ENCODE peak calls at places on chromosome 15, in five cellular contexts. E, U, C, T and L are unnamed samples.

GRCh38 chr15:99452728-99453643 is 112.8 kb upstream of the MEF2A start:
- DNase-seq in E (no peak), U (peak), C (peak), T (no peak), L (no peak)

GRCh38 chr15:25795061-25795460 is 68.1 kb downstream of the ATP10A start:
- DNase-seq in E (no peak), U (no peak), C (no peak), T (no peak), L (no peak)

GRCh38 chr15:60592386-60593339 is 113.7 kb upstream of the ICE2 start:
- DNase-seq in E (peak), U (peak), C (peak), T (peak), L (peak)

GRCh38 chr15:63016234-63016633 is 26.3 kb upstream of the TPM1 start:
- DNase-seq in E (no peak), U (no peak), C (no peak), T (no peak), L (no peak)

GRCh38 chr15:90174140-90174891 is 26.8 kb upstream of the SEMA4B start:
- DNase-seq in E (no peak), U (no peak), C (peak), T (peak), L (no peak)

GRCh38 chr15:85002517-85002916 is 20.9 kb downstream of the PDE8A start:
- DNase-seq in E (no peak), U (no peak), C (no peak), T (no peak), L (no peak)

GRCh38 chr15:92687183-92687582 is 31.6 kb upstream of the FAM174B start:
- DNase-seq in E (no peak), U (no peak), C (no peak), T (peak), L (peak)

GRCh38 chr15:70451861-70452653 is 311.3 kb downstream of the UACA start:
- DNase-seq in E (no peak), U (no peak), C (no peak), T (no peak), L (no peak)

GRCh38 chr15:74995779-74996765 is 709 bp downstream of the SCAMP5 start:
- DNase-seq in E (no peak), U (no peak), C (no peak), T (no peak), L (peak)

GRCh38 chr15:50066202-50066601 is 52.8 kb downstream of the ATP8B4 start:
- DNase-seq in E (no peak), U (peak), C (no peak), T (no peak), L (no peak)

GRCh38 chr15:70906842-70907241 is 14.2 kb downstream of the LRRC49 start:
- DNase-seq in E (no peak), U (peak), C (no peak), T (no peak), L (peak)

GRCh38 chr15:70802629-70803028 is 39.3 kb upstream of the UACA start:
- DNase-seq in E (no peak), U (peak), C (no peak), T (peak), L (no peak)

GRCh38 chr15:67305506-67305905 is 50.9 kb downstream of the IQCH start:
- DNase-seq in E (no peak), U (no peak), C (no peak), T (no peak), L (no peak)

GRCh38 chr15:75107509-75107904 is 84.1 kb downstream of the PPCDC start:
- DNase-seq in E (no peak), U (no peak), C (no peak), T (no peak), L (no peak)

GRCh38 chr15:91067026-91067425 is 33.0 kb upstream of the SV2B start:
- DNase-seq in E (no peak), U (no peak), C (no peak), T (no peak), L (no peak)

GRCh38 chr15:75646944-75647364 is 758 bp upstream of the SNX33 start:
- DNase-seq in E (no peak), U (peak), C (peak), T (no peak), L (no peak)

GRCh38 chr15:25730918-25731317 is 132.2 kb downstream of the ATP10A start:
- DNase-seq in E (no peak), U (no peak), C (no peak), T (no peak), L (no peak)

GRCh38 chr15:64163662-64164362 is 990 bp upstream of the PPIB start:
- DNase-seq in E (no peak), U (no peak), C (no peak), T (no peak), L (no peak)

GRCh38 chr15:39361497-39361896 is 219.4 kb upstream of the THBS1 start:
- DNase-seq in E (no peak), U (no peak), C (no peak), T (no peak), L (no peak)

GRCh38 chr15:100623301-100623700 is 20.9 kb downstream of the ASB7 start:
- DNase-seq in E (no peak), U (peak), C (no peak), T (no peak), L (no peak)

GRCh38 chr15:51973775-51974174 is 2.2 kb upstream of the LEO1 start:
- DNase-seq in E (no peak), U (no peak), C (no peak), T (no peak), L (no peak)

GRCh38 chr15:31474059-31474868 is 147.6 kb downstream of the KLF13 start:
- DNase-seq in E (no peak), U (no peak), C (no peak), T (no peak), L (no peak)

GRCh38 chr15:100721758-100722550 is 119.6 kb downstream of the ASB7 start:
- DNase-seq in E (no peak), U (peak), C (peak), T (peak), L (no peak)

GRCh38 chr15:57557267-57557666 is 34.4 kb upstream of the MYZAP start:
- DNase-seq in E (no peak), U (no peak), C (no peak), T (no peak), L (no peak)

GRCh38 chr15:80699981-80700380 is 4.9 kb downstream of the ABHD17C start:
- DNase-seq in E (no peak), U (no peak), C (no peak), T (no peak), L (no peak)

GRCh38 chr15:34984884-34985630 is 3.0 kb downstream of the ZNF770 start:
- DNase-seq in E (no peak), U (no peak), C (no peak), T (peak), L (no peak)

GRCh38 chr15:90939756-90940155 is 4.7 kb downstream of the UNC45A start:
- DNase-seq in E (no peak), U (no peak), C (peak), T (no peak), L (no peak)

GRCh38 chr15:63818191-63818590 is 15.6 kb downstream of the HERC1 start:
- DNase-seq in E (no peak), U (no peak), C (no peak), T (no peak), L (peak)

GRCh38 chr15:26561994-26562730 is 210.7 kb downstream of the GABRB3 start:
- DNase-seq in E (no peak), U (no peak), C (no peak), T (no peak), L (no peak)